ENCODE peak calls at places on chromosomes 4 and X, in seven cellular contexts. U is K562, E is GM12892, K is SK-N-SH, M is GM12878, A is H1, O is HepG2. C is an unnamed sample.

GRCh38 chrX:39899876-39900787 is 197.6 kb downstream of the BCOR start:
- DNase-seq in U (no peak), O (no peak), K (peak; percentile 62), E (no peak), A (no peak), M (no peak), C (no peak)

GRCh38 chrX:17547658-17548057 is 172.7 kb downstream of the NHS start:
- DNase-seq in E (no peak), K (no peak), M (peak; percentile 56), A (no peak), U (peak; percentile 13), O (peak; percentile 4), C (no peak)

GRCh38 chr4:186105721-186106335 is 1.3 kb downstream of the FAM149A start:
- DNase-seq in K (peak; percentile 36), U (no peak), A (no peak), E (no peak), O (no peak), M (no peak), C (no peak)

GRCh38 chrX:153818571-153819397 is 11.6 kb downstream of the PDZD4 start:
- DNase-seq in M (no peak), A (no peak), E (peak; percentile 57), K (peak; percentile 90), U (peak; percentile 84), O (no peak), C (peak; percentile 58)

GRCh38 chr4:60605651-60606354 is 594.3 kb upstream of the ADGRL3 start:
- DNase-seq in E (no peak), A (no peak), M (no peak), K (no peak), O (no peak), U (no peak), C (no peak)

GRCh38 chrX:149272690-149273463 is 232.2 kb downstream of the IDS start:
- DNase-seq in U (no peak), O (no peak), K (no peak), A (no peak), M (no peak), E (no peak), C (no peak)

GRCh38 chr4:152415980-152416379 is 119.9 kb downstream of the FBXW7 start:
- DNase-seq in E (no peak), U (no peak), M (no peak), O (peak; percentile 24), K (no peak), A (no peak), C (no peak)

GRCh38 chr4:113604955-113605354 is 156.6 kb downstream of the CAMK2D start:
- DNase-seq in K (no peak), M (no peak), A (no peak), U (no peak), E (no peak), O (no peak), C (no peak)

GRCh38 chrX:109954333-109954732 is 48.6 kb upstream of the TMEM164 start:
- DNase-seq in A (no peak), K (no peak), M (no peak), U (no peak), O (no peak), E (no peak), C (no peak)

GRCh38 chr4:1017211-1017610 is 5.8 kb downstream of the FGFRL1 start:
- DNase-seq in O (no peak), U (no peak), M (no peak), K (no peak), E (no peak), A (no peak), C (no peak)

GRCh38 chr4:55996611-55997010 is 47.9 kb downstream of the CEP135 start:
- DNase-seq in M (no peak), A (no peak), K (no peak), U (no peak), E (no peak), O (no peak), C (no peak)

GRCh38 chr4:186708554-186708953 is 15.1 kb downstream of the FAT1 start:
- DNase-seq in K (no peak), E (no peak), A (no peak), O (no peak), M (no peak), U (no peak), C (no peak)

GRCh38 chr4:21768349-21769310 is 179.9 kb downstream of the KCNIP4 start:
- DNase-seq in A (no peak), O (peak; percentile 28), U (peak; percentile 13), K (peak; percentile 18), M (no peak), E (no peak), C (no peak)

GRCh38 chr4:2400841-2401609 is 17.4 kb downstream of the ZFYVE28 start:
- DNase-seq in O (no peak), K (no peak), A (no peak), E (no peak), M (no peak), U (no peak), C (no peak)

GRCh38 chr4:54076673-54077072 is 12.3 kb upstream of the CHIC2 start:
- DNase-seq in K (no peak), M (no peak), A (no peak), U (no peak), O (no peak), E (no peak), C (no peak)

GRCh38 chr4:54085284-54085683 is 14.7 kb upstream of the GSX2 start:
- DNase-seq in K (no peak), O (peak; percentile 91), U (no peak), E (no peak), M (no peak), A (no peak), C (no peak)

GRCh38 chr4:54077812-54078211 is 13.4 kb upstream of the CHIC2 start:
- DNase-seq in E (no peak), K (no peak), M (no peak), U (no peak), A (no peak), O (no peak), C (no peak)

DNA sequence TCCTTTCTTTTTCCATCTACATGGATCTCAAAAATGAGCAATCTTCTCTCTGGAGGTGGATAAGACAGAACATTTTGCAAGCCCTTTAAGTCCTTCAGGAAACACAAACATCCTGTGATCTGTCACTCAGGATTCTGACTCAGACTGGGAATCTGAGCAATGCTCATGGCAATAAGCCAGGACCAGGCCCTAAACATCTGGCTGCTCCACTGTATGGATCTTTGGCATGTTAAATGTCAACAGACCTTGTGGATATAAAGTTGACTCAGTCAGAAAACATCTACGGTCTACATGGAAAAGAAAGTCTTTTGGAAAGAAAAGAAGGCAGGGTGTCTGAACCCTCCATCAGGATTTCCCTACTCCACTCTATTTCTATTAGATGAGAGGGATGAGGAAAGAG is 17.8 kb upstream of the CHIC2 start:
- DNase-seq in A (no peak), K (no peak), M (no peak), E (no peak), O (peak; percentile 95), U (no peak), C (no peak)
- TF ChIP-seq TAF1 in A (no peak), K (no peak), M (no peak), E (no peak), O (no peak), U (no peak), C (no peak)

DNA sequence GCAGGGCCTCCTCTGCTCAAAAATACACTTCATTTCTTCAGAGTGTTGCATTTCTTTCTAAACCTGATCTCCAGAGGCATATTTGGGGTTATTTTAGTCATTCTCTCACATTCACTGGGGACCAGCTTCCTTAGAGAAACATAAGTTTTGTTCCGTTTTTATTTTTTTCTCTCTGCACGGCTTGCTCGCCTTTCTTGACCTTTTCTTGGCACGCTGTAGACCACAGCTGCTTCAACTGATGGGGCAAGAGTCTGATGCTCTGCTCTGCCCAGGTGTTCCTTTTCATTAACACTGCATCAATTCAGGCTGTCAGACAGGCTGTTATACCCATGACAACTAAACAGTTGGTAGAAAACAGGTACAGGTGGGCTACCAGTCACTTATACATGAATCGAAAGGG is 682.2 kb upstream of the DIAPH2 start:
- DNase-seq in O (no peak), U (no peak), K (no peak), E (no peak), A (no peak), M (no peak), C (no peak)
- TF ChIP-seq TAF1 in O (no peak), U (no peak), K (no peak), E (no peak), A (no peak), M (no peak), C (no peak)

DNA sequence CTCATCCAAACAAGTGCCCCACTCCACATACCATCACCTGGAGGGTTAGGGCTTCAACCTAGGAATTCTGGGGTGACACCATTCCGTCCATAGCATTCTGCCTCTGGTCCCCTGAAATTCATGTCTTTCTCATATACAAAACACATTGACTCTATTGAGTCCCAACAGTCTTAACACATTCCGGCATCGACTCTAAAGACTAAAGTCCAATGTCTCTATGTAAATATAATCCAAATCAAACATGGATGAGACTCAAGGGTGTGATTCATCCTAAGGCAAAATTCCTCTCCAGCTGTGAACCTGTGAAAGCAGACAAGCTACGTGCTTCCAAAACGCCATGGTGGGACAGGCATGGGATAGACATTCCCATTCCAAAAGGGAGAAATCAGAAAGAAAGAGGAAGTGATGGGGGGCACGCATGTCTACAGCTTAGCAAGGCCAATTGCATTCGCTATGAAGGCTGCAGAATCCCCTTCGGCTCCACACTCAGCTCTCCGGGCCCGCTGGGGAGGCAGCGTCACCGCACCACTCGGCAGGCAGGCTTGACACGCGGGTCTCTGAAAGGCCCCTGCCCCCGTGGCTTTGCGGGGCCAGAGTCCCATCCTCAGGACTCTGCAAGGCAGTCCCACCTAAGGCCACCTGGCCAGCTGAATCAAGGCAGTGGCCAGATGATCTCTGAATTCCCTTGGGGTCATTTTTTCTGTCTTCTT is 53.2 kb downstream of the ADRA2C start:
- DNase-seq in E (no peak), U (no peak), A (no peak), K (no peak), O (peak; percentile 94), M (no peak), C (no peak)
- TF ChIP-seq TAF1 in E (no peak), U (no peak), A (no peak), K (no peak), O (no peak), M (no peak), C (no peak)

GRCh38 chr4:20287246-20287645 is 35.5 kb downstream of the SLIT2 start:
- DNase-seq in U (no peak), E (no peak), O (no peak), M (no peak), A (no peak), K (no peak), C (no peak)

GRCh38 chr4:20281453-20281852 is 29.7 kb downstream of the SLIT2 start:
- DNase-seq in A (no peak), O (no peak), U (no peak), E (no peak), M (no peak), K (no peak), C (no peak)

GRCh38 chr4:20288047-20288650 is 36.4 kb downstream of the SLIT2 start:
- DNase-seq in M (no peak), U (no peak), E (no peak), A (no peak), K (no peak), O (no peak), C (no peak)

GRCh38 chr4:20283039-20283438 is 31.3 kb downstream of the SLIT2 start:
- DNase-seq in K (no peak), E (no peak), M (no peak), O (no peak), U (no peak), A (peak; percentile 54), C (no peak)

DNA sequence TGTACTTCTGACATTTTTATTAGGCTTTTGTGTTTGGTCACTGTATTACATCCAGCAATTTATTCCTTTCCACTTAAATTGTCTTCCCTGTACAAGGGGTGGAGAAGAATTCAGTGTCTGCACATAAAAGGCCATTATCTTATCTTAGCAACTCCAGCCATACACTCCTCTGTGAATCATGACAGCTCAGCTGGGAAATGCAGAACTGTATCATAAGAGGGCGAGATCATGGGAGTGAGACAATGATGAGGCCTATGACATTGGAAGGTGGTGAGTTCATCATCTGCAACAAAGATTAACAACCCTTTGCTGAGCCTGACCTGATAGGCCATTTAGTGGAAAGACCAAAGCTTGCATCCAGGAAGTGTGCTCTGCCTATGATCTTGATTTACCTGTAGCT is 33.3 kb downstream of the SLIT2 start:
- DNase-seq in U (no peak), E (no peak), O (no peak), M (no peak), A (no peak), K (no peak), C (no peak)
- TF ChIP-seq TAF1 in U (no peak), E (no peak), O (no peak), M (no peak), A (no peak), K (no peak), C (no peak)

C was measured in GM12891.